ENCODE peak calls at places on chromosomes 6 and 20, in six cellular contexts. K, I, B, V, W and N are unnamed samples.

GRCh38 chr6:70398783-70399730 is 14.3 kb upstream of the FAM135A start:
- DNase-seq in K (peak; percentile 45), I (peak; percentile 88), B (peak; percentile 87), V (no peak), W (peak; percentile 97), N (peak; percentile 98)

GRCh38 chr20:10074513-10074912 is 39.7 kb downstream of the ANKEF1 start:
- DNase-seq in K (peak; percentile 63), I (peak; percentile 20), B (peak; percentile 85), V (no peak), W (peak; percentile 29), N (no peak)

GRCh38 chr6:131112252-131112651 is 23.0 kb upstream of the AKAP7 start:
- DNase-seq in K (no peak), I (no peak), B (no peak), V (no peak), W (no peak), N (no peak)

GRCh38 chr6:130681028-130681427 is 146.2 kb upstream of the SMLR1 start:
- DNase-seq in K (no peak), I (no peak), B (no peak), V (no peak), W (no peak), N (no peak)

GRCh38 chr6:75114795-75115194 is 91.1 kb downstream of the COL12A1 start:
- DNase-seq in K (no peak), I (no peak), B (no peak), V (no peak), W (no peak), N (no peak)

GRCh38 chr6:11197846-11198245 is 34.6 kb downstream of the NEDD9 start:
- DNase-seq in K (no peak), I (no peak), B (no peak), V (no peak), W (no peak), N (no peak)

GRCh38 chr6:157184202-157185015 is 138.9 kb downstream of the TMEM242 start:
- DNase-seq in K (peak; percentile 73), I (peak; percentile 87), B (peak; percentile 7), V (peak; percentile 64), W (peak; percentile 16), N (peak; percentile 72)

GRCh38 chr6:74249658-74250057 is 553.7 kb downstream of the CD109 start:
- DNase-seq in K (no peak), I (no peak), B (no peak), V (no peak), W (no peak), N (no peak)

GRCh38 chr6:30544666-30545272 is 11.5 kb downstream of the GNL1 start:
- DNase-seq in K (no peak), I (peak; percentile 25), B (peak; percentile 48), V (no peak), W (peak; percentile 36), N (peak; percentile 58)

GRCh38 chr6:100554228-100554627 is 89.5 kb upstream of the SIM1 start:
- DNase-seq in K (no peak), I (no peak), B (no peak), V (no peak), W (no peak), N (peak; percentile 23)

GRCh38 chr6:120304223-120304622 is 954.7 kb upstream of the MAN1A1 start:
- DNase-seq in K (no peak), I (no peak), B (no peak), V (no peak), W (no peak), N (no peak)

GRCh38 chr20:19976595-19977372 is 40.4 kb upstream of the NAA20 start:
- DNase-seq in K (peak; percentile 77), I (peak; percentile 78), B (no peak), V (no peak), W (peak; percentile 63), N (peak; percentile 20)

GRCh38 chr6:32105433-32105832 is 3.7 kb downstream of the TNXB start:
- DNase-seq in K (no peak), I (no peak), B (no peak), V (no peak), W (no peak), N (no peak)

GRCh38 chr6:166751051-166751595 is 124.1 kb upstream of the RPS6KA2 start:
- DNase-seq in K (no peak), I (no peak), B (no peak), V (no peak), W (no peak), N (no peak)

GRCh38 chr6:165266236-165267025 is 43.0 kb downstream of the C6orf118 start:
- DNase-seq in K (no peak), I (no peak), B (no peak), V (no peak), W (no peak), N (no peak)

GRCh38 chr20:54044156-54044555 is 26.2 kb downstream of the BCAS1 start:
- DNase-seq in K (no peak), I (peak; percentile 21), B (no peak), V (no peak), W (no peak), N (no peak)

GRCh38 chr6:131281471-131282270 is 146.4 kb downstream of the AKAP7 start:
- DNase-seq in K (no peak), I (peak; percentile 54), B (no peak), V (peak; percentile 65), W (no peak), N (peak; percentile 55)

GRCh38 chr6:161181136-161181535 is 92.7 kb downstream of the AGPAT4 start:
- DNase-seq in K (no peak), I (no peak), B (no peak), V (no peak), W (no peak), N (no peak)

GRCh38 chr20:43925786-43926185 is 11.1 kb downstream of the TOX2 start:
- DNase-seq in K (no peak), I (no peak), B (no peak), V (peak; percentile 49), W (no peak), N (no peak)

GRCh38 chr20:14845199-14846160 is 508.1 kb upstream of the FLRT3 start:
- DNase-seq in K (no peak), I (no peak), B (no peak), V (no peak), W (no peak), N (no peak)

DNA sequence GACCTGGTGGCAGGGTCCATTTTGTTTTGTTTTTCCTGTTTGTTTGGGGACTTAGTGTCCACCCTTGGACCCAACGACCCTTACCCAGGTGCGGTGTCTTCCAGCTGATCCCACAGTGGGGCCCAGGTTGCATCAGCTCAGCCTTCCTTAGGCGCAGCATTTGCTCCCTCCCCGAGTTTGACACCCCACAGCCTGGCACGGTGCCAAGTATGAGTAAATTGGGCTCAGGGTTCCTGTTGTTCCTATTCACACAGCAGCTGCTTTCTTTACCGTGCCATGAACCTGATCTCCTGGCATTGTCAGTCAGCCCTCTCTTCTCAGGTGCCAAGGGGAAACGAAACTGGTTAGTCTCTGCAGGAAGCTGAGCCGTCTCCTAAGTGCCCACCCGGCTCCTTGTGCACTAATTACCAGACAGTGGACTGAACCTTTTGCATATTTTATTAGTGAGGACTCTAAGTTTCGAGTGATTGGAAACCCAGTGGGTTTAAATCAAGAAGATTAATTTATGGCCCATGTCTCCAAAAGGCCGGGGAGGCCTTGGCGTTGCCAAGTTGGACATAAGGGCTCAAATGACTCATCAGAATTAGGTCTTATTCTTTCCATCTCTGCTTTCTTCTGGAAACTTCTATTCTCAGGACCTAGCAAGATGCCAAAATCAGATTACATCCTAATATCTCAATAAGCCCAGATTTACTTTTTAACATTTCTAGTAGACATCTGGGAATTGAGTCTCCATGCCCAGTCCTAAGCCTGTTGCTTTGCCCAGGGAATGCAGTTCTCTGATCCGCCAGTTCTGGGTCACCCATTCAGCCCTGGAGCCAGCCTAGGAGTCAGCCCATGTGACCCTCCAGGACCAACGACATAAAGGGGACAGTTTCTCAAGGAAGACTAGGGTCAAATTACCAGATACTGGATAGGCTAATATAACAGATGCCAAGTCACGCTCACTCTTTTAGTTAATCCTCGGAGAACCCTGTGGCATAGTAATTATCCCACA is 68.8 kb downstream of the TSHZ2 start:
- DNase-seq in K (peak; percentile 36), I (peak; percentile 47), B (no peak), V (no peak), W (no peak), N (peak; percentile 47)
- H3K27ac ChIP-seq in K (peak overlapping the region; percentile 24), I (no peak overlapping the region), B (no peak overlapping the region), V (no peak overlapping the region), W (no peak overlapping the region), N (no peak overlapping the region)

DNA sequence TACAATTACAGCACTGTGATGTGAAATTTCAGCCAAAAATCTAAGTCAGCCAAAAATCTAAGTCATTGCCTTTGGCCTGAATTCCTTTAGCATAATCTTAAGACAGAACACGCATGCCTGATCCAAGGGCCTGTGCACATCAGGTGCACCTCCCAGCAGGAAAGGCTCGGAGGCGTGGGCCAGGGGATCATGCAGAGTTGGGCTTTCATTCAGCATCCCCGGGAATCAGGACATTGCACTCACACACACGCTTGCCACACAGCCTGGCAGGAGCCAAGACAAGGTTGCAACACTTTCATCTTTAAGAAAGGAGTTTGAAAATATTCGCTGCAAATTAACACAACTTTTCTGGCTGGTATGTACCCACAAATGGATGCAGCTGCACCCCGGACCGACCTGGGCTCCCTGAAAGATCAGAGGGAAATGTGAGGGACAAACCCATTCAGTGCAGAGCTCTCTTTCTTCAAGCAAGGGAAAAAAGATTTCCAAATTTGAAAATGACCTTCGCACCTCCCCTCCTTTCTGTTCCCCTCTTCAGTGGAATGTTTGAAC is 48.8 kb downstream of the ERMARD start:
- DNase-seq in K (no peak), I (no peak), B (no peak), V (no peak), W (no peak), N (no peak)
- H3K27me3 ChIP-seq in K (no peaks in the 10 kb centered on the region), I (no peaks in the 10 kb centered on the region), B (peaks cover 2% of the 10 kb centered on the region), V (peaks cover 4% of the 10 kb centered on the region), W (peaks cover 21% of the 10 kb centered on the region), N (no peaks in the 10 kb centered on the region)

GRCh38 chr20:46065006-46065405 is 24.8 kb downstream of the NCOA5 start:
- DNase-seq in K (no peak), I (no peak), B (no peak), V (no peak), W (no peak), N (no peak)

GRCh38 chr20:46063652-46064054 is 26.1 kb downstream of the NCOA5 start:
- DNase-seq in K (no peak), I (no peak), B (no peak), V (no peak), W (no peak), N (no peak)

GRCh38 chr20:46062621-46063020 is 27.1 kb downstream of the NCOA5 start:
- DNase-seq in K (no peak), I (no peak), B (no peak), V (no peak), W (no peak), N (no peak)

GRCh38 chr20:46062151-46062550 is 27.6 kb downstream of the NCOA5 start:
- DNase-seq in K (no peak), I (no peak), B (no peak), V (no peak), W (no peak), N (no peak)

DNA sequence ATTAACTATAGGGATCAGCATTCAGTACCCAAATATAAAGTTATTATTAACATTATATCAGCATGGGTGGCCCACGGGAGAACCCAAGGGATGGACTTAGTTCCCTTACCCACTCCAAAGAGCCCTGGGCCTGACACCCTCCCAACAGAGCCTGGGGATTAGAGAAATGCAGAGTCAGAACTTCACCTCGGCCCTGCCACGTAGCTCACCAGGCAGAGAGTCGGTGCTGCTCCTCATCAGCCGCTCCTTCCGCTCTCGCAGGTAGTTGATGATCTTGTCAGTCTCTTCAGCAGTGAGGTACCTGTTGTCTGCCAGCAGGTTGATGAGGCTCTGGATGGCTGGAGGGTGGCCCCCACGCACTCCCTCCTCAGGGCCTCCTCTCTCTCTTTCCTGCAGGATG is 26.6 kb downstream of the NCOA5 start:
- DNase-seq in K (no peak), I (no peak), B (no peak), V (no peak), W (no peak), N (no peak)
- H3K4me1 ChIP-seq in K (peaks cover 19% of the 10 kb centered on the region), I (peaks cover 23% of the 10 kb centered on the region), B (no peaks in the 10 kb centered on the region), V (peaks cover 34% of the 10 kb centered on the region), W (no peaks in the 10 kb centered on the region), N (no peaks in the 10 kb centered on the region)

GRCh38 chr6:42383421-42384208 is 68.1 kb downstream of the TRERF1 start:
- DNase-seq in K (no peak), I (no peak), B (no peak), V (no peak), W (no peak), N (no peak)
- H3K27ac ChIP-seq in K (no peak overlapping the region), I (no peak overlapping the region), B (no peak overlapping the region), V (no peak overlapping the region), W (no peak overlapping the region), N (no peak overlapping the region)